ENCODE peak calls at places on chromosomes 2 and 18, in ten cellular contexts. U, N, I, J, M, Z, H, X, F and P are unnamed samples.

GRCh38 chr2:104848526-104848925 is 5.4 kb upstream of the POU3F3 start:
- DNase-seq in I (no peak), M (no peak), Z (no peak), X (no peak), J (no peak), U (no peak), H (no peak), N (no peak), F (no peak), P (no peak)

GRCh38 chr2:99600929-99601680 is 111.3 kb upstream of the REV1 start:
- DNase-seq in F (no peak), N (no peak), Z (no peak), J (no peak), H (no peak), I (no peak), M (no peak), U (no peak), X (no peak), P (no peak)

GRCh38 chr18:5294113-5294617 is 1.4 kb downstream of the ZBTB14 start:
- DNase-seq in Z (no peak), J (no peak), X (no peak), M (no peak), I (no peak), H (peak; percentile 82), F (peak; percentile 51), U (peak; percentile 61), N (no peak), P (no peak)

GRCh38 chr2:20634430-20635095 is 16.3 kb downstream of the HS1BP3 start:
- DNase-seq in X (no peak), F (no peak), I (no peak), Z (peak; percentile 59), N (peak; percentile 74), M (no peak), J (no peak), U (no peak), H (peak; percentile 80), P (no peak)

GRCh38 chr2:240325654-240326031 is 109.8 kb upstream of the GPC1 start:
- DNase-seq in Z (no peak), M (no peak), H (peak; percentile 80), U (no peak), N (peak; percentile 11), F (no peak), X (peak; percentile 37), J (no peak), I (no peak), P (peak; percentile 58)

GRCh38 chr2:29281585-29281984 is 166.4 kb downstream of the CLIP4 start:
- DNase-seq in F (peak; percentile 51), H (peak; percentile 73), J (no peak), X (peak; percentile 80), N (peak; percentile 67), I (no peak), Z (peak; percentile 55), M (no peak), U (peak; percentile 30), P (no peak)

GRCh38 chr2:145221511-145221910 is 701.6 kb upstream of the ZEB2 start:
- DNase-seq in H (no peak), U (no peak), X (no peak), I (no peak), J (no peak), F (no peak), N (no peak), M (no peak), Z (peak; percentile 55), P (no peak)

GRCh38 chr2:223696719-223697118 is 94.6 kb upstream of the SCG2 start:
- DNase-seq in Z (peak; percentile 89), H (no peak), I (no peak), J (no peak), F (no peak), X (no peak), U (no peak), M (no peak), N (peak; percentile 44), P (no peak)

GRCh38 chr2:218129756-218130155 is 3.9 kb downstream of the CXCR2 start:
- DNase-seq in M (no peak), H (no peak), F (peak; percentile 28), U (no peak), X (no peak), N (peak; percentile 10), J (no peak), Z (peak; percentile 25), I (no peak), P (no peak)

GRCh38 chr2:237876518-237876917 is 17.1 kb downstream of the RAMP1 start:
- DNase-seq in M (no peak), U (no peak), N (no peak), H (peak; percentile 45), X (no peak), F (no peak), J (no peak), Z (no peak), I (no peak), P (no peak)

GRCh38 chr18:13889661-13890060 is 25.7 kb downstream of the MC2R start:
- DNase-seq in U (no peak), H (peak; percentile 59), Z (peak; percentile 56), N (no peak), I (no peak), M (no peak), J (peak; percentile 3), F (peak; percentile 64), X (no peak), P (no peak)

GRCh38 chr18:76874643-76875389 is 52.5 kb downstream of the ZNF236 start:
- DNase-seq in N (no peak), X (no peak), U (no peak), Z (no peak), M (no peak), F (no peak), I (no peak), H (no peak), J (peak; percentile 11), P (no peak)

GRCh38 chr2:106560773-106561172 is 73.6 kb downstream of the CD8B2 start:
- DNase-seq in X (no peak), I (no peak), J (no peak), N (no peak), M (no peak), H (no peak), F (no peak), Z (no peak), U (no peak), P (no peak)

GRCh38 chr2:106561356-106561755 is 74.2 kb downstream of the CD8B2 start:
- DNase-seq in H (peak; percentile 43), N (no peak), X (no peak), J (no peak), I (no peak), Z (no peak), M (no peak), F (no peak), U (peak; percentile 71), P (no peak)

GRCh38 chr2:106562232-106562631 is 75.1 kb downstream of the CD8B2 start:
- DNase-seq in F (peak; percentile 29), H (peak; percentile 45), I (no peak), X (no peak), U (no peak), N (no peak), Z (no peak), J (no peak), M (no peak), P (no peak)

GRCh38 chr2:106561803-106562202 is 74.6 kb downstream of the CD8B2 start:
- DNase-seq in Z (no peak), F (no peak), H (peak; percentile 7), I (no peak), M (no peak), X (no peak), J (no peak), U (no peak), N (no peak), P (no peak)

DNA sequence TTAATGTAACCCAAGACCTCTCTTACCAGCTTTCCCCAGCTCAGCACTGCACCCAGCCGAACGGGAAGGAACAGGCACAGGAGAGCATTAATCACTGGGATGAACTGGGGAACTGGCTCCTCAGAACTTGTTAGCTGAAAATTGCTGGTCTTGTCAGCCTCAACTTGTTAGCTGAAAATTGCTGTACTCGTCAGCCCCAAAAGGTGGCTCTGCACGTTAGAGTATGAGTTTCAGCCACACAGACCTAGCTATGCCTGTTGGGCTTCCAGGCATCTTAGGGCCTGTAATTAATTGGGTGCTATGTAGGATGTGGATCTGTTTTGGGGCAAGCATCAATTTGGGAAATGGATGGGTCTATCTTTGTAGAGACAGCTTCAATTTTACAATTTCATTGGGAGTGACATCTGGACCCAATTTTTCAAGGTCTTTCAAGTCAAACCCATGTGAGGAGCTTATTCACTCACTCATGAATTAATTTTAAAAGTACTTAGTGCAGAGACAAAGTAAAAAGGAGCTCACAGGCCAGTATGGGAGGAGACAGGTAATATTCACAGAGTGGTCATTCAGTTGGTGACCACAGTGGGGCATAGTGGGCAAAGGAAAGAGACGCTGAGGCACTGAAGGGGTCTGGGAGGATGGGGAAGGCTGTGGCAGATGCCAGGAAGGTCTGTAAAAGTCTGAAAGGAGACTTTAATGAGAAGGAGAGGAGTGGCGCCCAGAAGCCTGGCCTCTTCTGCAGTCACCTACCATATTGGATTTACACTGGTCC is 75.8 kb downstream of the CD8B2 start:
- DNase-seq in I (no peak), F (peak; percentile 27), U (no peak), Z (no peak), M (no peak), J (no peak), X (no peak), H (peak; percentile 53), N (no peak), P (no peak)
- TF ChIP-seq CTCF in I (peak; percentile 28), F (peak; percentile 20), U (no peak), Z (peak; percentile 29), M (no peak), J (no peak), X (no peak), H (no peak), N (no peak), P (peak; percentile 56)

GRCh38 chr2:37532503-37532902 is 138.9 kb downstream of the CDC42EP3 start:
- DNase-seq in N (no peak), M (no peak), J (no peak), X (no peak), U (no peak), F (no peak), H (no peak), I (no peak), Z (no peak), P (no peak)
- TF ChIP-seq CTCF in N (no peak), M (no peak), J (no peak), X (no peak), U (no peak), F (no peak), H (no peak), I (no peak), Z (no peak), P (no peak)

GRCh38 chr2:81389203-81389602 is 1084.7 kb upstream of the LRRTM1 start:
- DNase-seq in Z (peak; percentile 31), U (no peak), N (no peak), J (peak; percentile 28), F (no peak), I (no peak), H (no peak), M (peak; percentile 26), X (no peak), P (no peak)
- TF ChIP-seq CTCF in Z (peak; percentile 61), U (no peak), N (no peak), J (peak; percentile 26), F (peak; percentile 17), I (peak; percentile 41), H (no peak), M (peak; percentile 80), X (no peak), P (peak; percentile 55)

DNA sequence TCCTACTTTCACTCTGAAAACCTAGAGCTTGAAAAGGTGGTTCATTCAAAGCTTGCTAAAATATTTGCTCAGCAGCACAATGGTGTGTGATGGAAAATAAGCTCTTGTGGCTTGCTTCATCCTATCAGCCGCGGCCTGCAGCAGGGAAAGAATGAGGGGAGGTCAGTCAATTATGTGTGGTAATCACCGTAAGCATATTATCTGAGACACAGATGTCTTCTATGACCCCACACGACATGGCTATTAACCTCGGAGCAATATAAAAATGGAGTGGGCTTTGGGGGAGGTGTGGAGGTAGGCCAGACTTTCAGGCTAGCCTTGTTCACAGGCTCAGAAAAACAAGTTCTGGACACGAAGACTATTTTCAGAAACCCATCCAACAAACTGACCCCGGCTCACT is 98.4 kb upstream of the SIX3 start:
- DNase-seq in X (no peak), H (no peak), M (no peak), F (no peak), Z (no peak), N (no peak), U (no peak), I (no peak), J (no peak), P (no peak)
- TF ChIP-seq CTCF in X (no peak), H (no peak), M (no peak), F (no peak), Z (no peak), N (no peak), U (no peak), I (no peak), J (no peak), P (no peak)